ENCODE peak calls at places on chromosomes 3 and 15, in five cellular contexts. Z, X, E, N and I are unnamed samples.

GRCh38 chr3:130699765-130700164 is 46.9 kb downstream of the PIK3R4 start:
- DNase-seq in Z (peak; percentile 9), X (no peak), E (peak; percentile 39), N (no peak), I (no peak)

GRCh38 chr15:24150542-24150941 is 463.4 kb upstream of the NDN start:
- DNase-seq in Z (no peak), X (no peak), E (no peak), N (no peak), I (no peak)

GRCh38 chr15:58441376-58442070 is 9.7 kb downstream of the LIPC start:
- DNase-seq in Z (peak; percentile 87), X (no peak), E (no peak), N (no peak), I (no peak)

GRCh38 chr3:99875573-99875924 is 57.9 kb downstream of the CMSS1 start:
- DNase-seq in Z (peak; percentile 60), X (peak; percentile 43), E (no peak), N (no peak), I (no peak)

GRCh38 chr3:185397676-185398075 is 34.7 kb downstream of the MAP3K13 start:
- DNase-seq in Z (no peak), X (peak; percentile 46), E (no peak), N (no peak), I (no peak)

GRCh38 chr3:55704521-55704920 is 217.4 kb upstream of the WNT5A start:
- DNase-seq in Z (peak; percentile 78), X (no peak), E (no peak), N (no peak), I (no peak)

GRCh38 chr3:46466273-46466672 is 1.6 kb upstream of the LTF start:
- DNase-seq in Z (no peak), X (no peak), E (no peak), N (no peak), I (no peak)

GRCh38 chr3:17355591-17355990 is 386.8 kb downstream of the TBC1D5 start:
- DNase-seq in Z (no peak), X (no peak), E (no peak), N (no peak), I (no peak)

GRCh38 chr3:133896002-133896761 is 500 bp upstream of the RAB6B start:
- DNase-seq in Z (no peak), X (no peak), E (no peak), N (no peak), I (no peak)

GRCh38 chr15:24823473-24823872 is 131.3 kb upstream of the SNRPN start:
- DNase-seq in Z (no peak), X (peak; percentile 55), E (no peak), N (no peak), I (no peak)

GRCh38 chr15:31457631-31458526 is 131.2 kb downstream of the KLF13 start:
- DNase-seq in Z (peak; percentile 44), X (no peak), E (no peak), N (no peak), I (no peak)

GRCh38 chr3:142724682-142725351 is 983 bp downstream of the TRPC1 start:
- DNase-seq in Z (peak; percentile 18), X (peak; percentile 71), E (no peak), N (no peak), I (no peak)

GRCh38 chr3:159882784-159883779 is 105.6 kb upstream of the IL12A start:
- DNase-seq in Z (peak; percentile 97), X (peak; percentile 58), E (no peak), N (no peak), I (no peak)

GRCh38 chr3:129028866-129029265 is 27.8 kb downstream of the EFCC1 start:
- DNase-seq in Z (no peak), X (no peak), E (no peak), N (no peak), I (no peak)

GRCh38 chr15:40756938-40757337 is 1.9 kb upstream of the RMDN3 start:
- DNase-seq in Z (no peak), X (peak; percentile 89), E (no peak), N (no peak), I (no peak)

GRCh38 chr3:149462653-149463052 is 11.8 kb upstream of the TM4SF4 start:
- DNase-seq in Z (peak; percentile 49), X (no peak), E (no peak), N (no peak), I (no peak)

GRCh38 chr15:72117448-72117697 is 577 bp downstream of the MYO9A start:
- DNase-seq in Z (peak; percentile 69), X (peak; percentile 79), E (peak; percentile 75), N (peak; percentile 58), I (peak; percentile 21)

GRCh38 chr15:38651328-38652038 is 86.9 kb upstream of the RASGRP1 start:
- DNase-seq in Z (no peak), X (no peak), E (no peak), N (peak; percentile 78), I (peak; percentile 78)

GRCh38 chr3:13500133-13500885 is 20.2 kb downstream of the HDAC11 start:
- DNase-seq in Z (no peak), X (peak; percentile 79), E (no peak), N (no peak), I (no peak)

GRCh38 chr15:64911317-64912186 is at the start of gene ANKDD1A:
- DNase-seq in Z (peak; percentile 27), X (peak; percentile 98), E (peak; percentile 90), N (peak; percentile 73), I (no peak)

GRCh38 chr15:64909546-64909945 is 2.2 kb upstream of the ANKDD1A start:
- DNase-seq in Z (no peak), X (no peak), E (no peak), N (no peak), I (no peak)

GRCh38 chr15:64912926-64913325 is 1.2 kb downstream of the ANKDD1A start:
- DNase-seq in Z (no peak), X (peak; percentile 62), E (no peak), N (no peak), I (no peak)

GRCh38 chr15:64915518-64916227 is 4.0 kb downstream of the ANKDD1A start:
- DNase-seq in Z (no peak), X (no peak), E (no peak), N (no peak), I (no peak)

DNA sequence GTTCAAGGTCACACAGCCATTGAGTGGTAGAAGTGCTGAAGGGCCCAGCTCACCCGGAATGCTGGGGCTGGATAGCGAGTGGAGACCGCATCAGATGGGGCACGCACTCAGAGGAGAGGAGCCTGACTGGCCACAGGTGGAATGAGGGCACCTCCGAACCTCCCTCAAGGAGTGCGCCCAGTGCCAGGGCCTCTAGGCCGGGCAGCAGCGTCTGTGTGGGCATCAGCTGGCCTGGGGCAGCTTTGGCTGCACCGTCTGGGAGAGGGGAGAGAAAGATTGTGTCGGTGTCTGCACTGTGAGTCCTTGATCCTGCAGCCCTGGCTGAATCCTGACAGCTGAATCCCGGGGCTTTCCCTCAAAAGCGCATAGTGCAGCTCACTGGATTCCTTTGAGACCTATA is 677 bp downstream of the ANKDD1A start:
- DNase-seq in Z (no peak), X (peak; percentile 49), E (no peak), N (no peak), I (no peak)
- H3K4me3 ChIP-seq in Z (no peak overlapping the region), X (peak overlapping the region; percentile 73), E (peak overlapping the region; percentile 95), N (no peak overlapping the region), I (no peak overlapping the region)

GRCh38 chr3:194686816-194687637 is 1.3 kb downstream of the FAM43A start:
- DNase-seq in Z (peak; percentile 58), X (peak; percentile 78), E (peak; percentile 37), N (no peak), I (peak; percentile 25)
- H3K27ac ChIP-seq in Z (peak overlapping the region; percentile 43), X (no peak overlapping the region), E (no peak overlapping the region), N (no peak overlapping the region), I (no peak overlapping the region)

DNA sequence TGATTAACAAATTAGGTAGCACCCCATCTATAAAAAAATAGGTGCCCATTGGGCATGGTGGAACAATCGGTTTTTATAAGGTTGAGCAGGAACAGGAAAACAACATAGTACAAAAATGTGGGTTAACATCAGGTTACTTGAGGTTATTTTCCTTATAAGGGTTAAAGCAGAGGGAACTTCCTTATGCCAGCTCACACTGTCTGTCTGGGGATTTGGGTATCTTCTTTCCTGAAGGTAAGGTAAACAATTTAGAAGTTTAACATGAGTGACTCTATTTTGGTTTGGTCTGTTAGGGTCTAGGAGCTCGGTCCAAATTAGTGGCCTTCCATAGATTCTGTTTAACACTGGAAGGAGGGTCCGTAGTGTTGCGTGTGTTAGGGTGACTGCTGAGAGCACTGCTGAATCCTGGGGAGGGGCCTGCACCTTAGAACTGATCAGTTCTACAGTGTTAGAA is 14.7 kb downstream of the CHD2 start:
- DNase-seq in Z (no peak), X (no peak), E (no peak), N (no peak), I (no peak)
- H3K4me1 ChIP-seq in Z (peaks cover 26% of the 10 kb centered on the region), X (no peaks in the 10 kb centered on the region), E (peaks cover 7% of the 10 kb centered on the region), N (peaks cover 79% of the 10 kb centered on the region), I (peaks cover 79% of the 10 kb centered on the region)

GRCh38 chr3:52162250-52162872 is 8.1 kb upstream of the POC1A start:
- DNase-seq in Z (no peak), X (no peak), E (no peak), N (no peak), I (no peak)

GRCh38 chr3:52172262-52172757 is 18.1 kb upstream of the POC1A start:
- DNase-seq in Z (no peak), X (no peak), E (no peak), N (no peak), I (no peak)

GRCh38 chr3:52173101-52173500 is 18.9 kb upstream of the POC1A start:
- DNase-seq in Z (no peak), X (no peak), E (no peak), N (no peak), I (no peak)

GRCh38 chr3:52171577-52172261 is 17.5 kb upstream of the POC1A start:
- DNase-seq in Z (peak; percentile 83), X (no peak), E (no peak), N (no peak), I (no peak)

DNA sequence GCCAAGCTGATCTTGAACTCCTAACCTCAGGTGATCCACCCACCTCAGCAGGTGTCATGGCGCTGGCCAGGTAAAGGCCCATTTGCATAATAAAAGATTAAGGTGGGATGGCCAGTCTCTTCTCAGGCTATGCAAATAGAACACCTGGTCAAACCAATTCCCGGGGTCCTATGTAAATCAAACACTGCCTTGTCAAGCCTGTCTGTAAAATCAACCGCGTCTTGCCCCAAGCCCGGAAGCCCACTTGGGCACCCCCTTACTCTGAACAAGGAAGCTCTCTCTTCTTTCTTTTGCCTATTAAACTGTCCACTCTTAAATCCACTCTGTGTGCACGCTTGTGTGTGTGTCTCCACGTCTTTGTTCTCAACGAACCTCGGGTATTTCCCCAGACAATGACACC is 13.0 kb upstream of the POC1A start:
- DNase-seq in Z (no peak), X (no peak), E (no peak), N (no peak), I (no peak)
- H3K4me3 ChIP-seq in Z (no peak overlapping the region), X (no peak overlapping the region), E (no peak overlapping the region), N (no peak overlapping the region), I (no peak overlapping the region)

GRCh38 chr15:41913251-41913650 is 19.4 kb upstream of the SPTBN5 start:
- DNase-seq in Z (no peak), X (no peak), E (no peak), N (no peak), I (no peak)
- H3K27ac ChIP-seq in Z (no peak overlapping the region), X (no peak overlapping the region), E (no peak overlapping the region), N (no peak overlapping the region), I (no peak overlapping the region)

DNA sequence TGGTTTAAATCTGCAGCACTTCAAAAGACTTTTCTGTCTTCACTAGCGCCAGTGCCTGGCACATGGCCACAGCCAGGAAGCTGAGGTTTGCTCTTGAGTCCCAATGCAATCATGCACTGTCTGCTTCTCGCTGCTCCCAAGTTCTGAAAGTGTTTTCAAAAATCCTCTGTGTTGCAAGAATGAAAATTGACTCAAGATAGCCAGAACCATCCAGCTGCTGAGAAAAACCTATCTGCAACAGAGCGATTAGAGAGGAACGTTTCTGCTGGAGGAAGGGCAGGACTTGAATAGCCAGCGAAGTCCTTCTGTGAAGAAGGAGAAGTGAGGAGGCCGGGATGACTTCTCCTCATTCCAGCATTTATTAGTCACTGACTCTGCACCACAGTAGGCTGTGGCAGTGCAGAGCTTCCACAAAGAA is 358.4 kb upstream of the NR2F2 start:
- DNase-seq in Z (peak; percentile 85), X (no peak), E (no peak), N (peak; percentile 62), I (no peak)
- H3K4me1 ChIP-seq in Z (peaks cover 4% of the 10 kb centered on the region), X (no peaks in the 10 kb centered on the region), E (no peaks in the 10 kb centered on the region), N (peaks cover 20% of the 10 kb centered on the region), I (no peaks in the 10 kb centered on the region)